ENCODE peak calls at places on chromosomes 5 and 9, in four cellular contexts. C is substantia nigra; M is CD8-positive, alpha-beta memory T cell; G is CD8-positive, alpha-beta T cell. D is an unnamed sample.
A peak's percentile ranks its signal among the peaks of the same experiment; 100 is the strongest.

GRCh38 chr9:121972501-121972981 is 120.6 kb downstream of the TTLL11 start:
- DNase-seq in C (no peak), M (no peak), G (no peak), D (no peak)

GRCh38 chr5:57316798-57317327 is 143.0 kb downstream of the GPBP1 start:
- DNase-seq in C (no peak), M (no peak), G (no peak), D (no peak)

GRCh38 chr9:99054581-99054980 is 50.3 kb upstream of the TGFBR1 start:
- DNase-seq in C (no peak), M (no peak), G (no peak), D (no peak)

GRCh38 chr5:116504593-116504992 is 70.0 kb downstream of the SEMA6A start:
- DNase-seq in C (no peak), M (no peak), G (no peak), D (no peak)

GRCh38 chr9:121073038-121073437 is 1.7 kb upstream of the CNTRL start:
- DNase-seq in C (no peak), M (no peak), G (no peak), D (no peak)

GRCh38 chr9:135387976-135388375 is 91.6 kb upstream of the PPP1R26 start:
- DNase-seq in C (no peak), M (no peak), G (no peak), D (no peak)

GRCh38 chr5:96961053-96961452 is 25.2 kb downstream of the LNPEP start:
- DNase-seq in C (no peak), M (peak; percentile 80), G (no peak), D (no peak)

GRCh38 chr5:30401479-30402058 is 791.9 kb upstream of the CDH6 start:
- DNase-seq in C (peak; percentile 5), M (no peak), G (no peak), D (no peak)

GRCh38 chr9:127004946-127005769 is 90.6 kb downstream of the RALGPS1 start:
- DNase-seq in C (no peak), M (peak; percentile 82), G (peak; percentile 52), D (no peak)

GRCh38 chr5:62132279-62132678 is 173.7 kb upstream of the KIF2A start:
- DNase-seq in C (no peak), M (no peak), G (no peak), D (no peak)

GRCh38 chr9:83012578-83013260 is 50.2 kb downstream of the RASEF start:
- DNase-seq in C (no peak), M (no peak), G (no peak), D (no peak)

GRCh38 chr5:32475338-32476097 is 31.0 kb upstream of the ZFR start:
- DNase-seq in C (no peak), M (no peak), G (no peak), D (no peak)

GRCh38 chr5:176491056-176491646 is 43.0 kb downstream of the FAF2 start:
- DNase-seq in C (no peak), M (no peak), G (no peak), D (no peak)

GRCh38 chr5:56516441-56516840 is 283.3 kb upstream of the ANKRD55 start:
- DNase-seq in C (no peak), M (no peak), G (no peak), D (no peak)

GRCh38 chr5:150313921-150314716 is 11.4 kb upstream of the ARSI start:
- DNase-seq in C (no peak), M (no peak), G (no peak), D (no peak)

GRCh38 chr9:106179181-106179580 is 484.8 kb downstream of the TMEM38B start:
- DNase-seq in C (no peak), M (no peak), G (no peak), D (no peak)

GRCh38 chr5:122775713-122776084 is 819 bp downstream of the SNX2 start:
- DNase-seq in C (no peak), M (no peak), G (no peak), D (no peak)

GRCh38 chr9:120383999-120384924 is 195.7 kb downstream of the CDK5RAP2 start:
- DNase-seq in C (peak; percentile 42), M (no peak), G (no peak), D (no peak)

GRCh38 chr5:108079754-108080153 is 302.1 kb downstream of the FBXL17 start:
- DNase-seq in C (no peak), M (no peak), G (no peak), D (no peak)

GRCh38 chr9:18075253-18075977 is 398.5 kb upstream of the ADAMTSL1 start:
- DNase-seq in C (no peak), M (no peak), G (no peak), D (no peak)

GRCh38 chr5:176596689-176597416 is 13.1 kb downstream of the GPRIN1 start:
- DNase-seq in C (no peak), M (peak; percentile 71), G (peak; percentile 49), D (no peak)

GRCh38 chr5:173581408-173582197 is 34.8 kb downstream of the BOD1 start:
- DNase-seq in C (no peak), M (no peak), G (peak; percentile 21), D (no peak)

GRCh38 chr9:129866373-129867137 is 31.3 kb downstream of the USP20 start:
- DNase-seq in C (no peak), M (peak; percentile 81), G (no peak), D (no peak)

GRCh38 chr5:17272111-17272510 is 54.7 kb downstream of the BASP1 start:
- DNase-seq in C (no peak), M (no peak), G (no peak), D (no peak)

GRCh38 chr9:115267788-115268187 is 149.8 kb upstream of the TNC start:
- DNase-seq in C (no peak), M (no peak), G (no peak), D (no peak)

GRCh38 chr9:77802512-77803293 is 154.6 kb upstream of the GNA14 start:
- DNase-seq in C (no peak), M (no peak), G (no peak), D (no peak)

GRCh38 chr5:57175586-57175985 is 1.7 kb downstream of the GPBP1 start:
- DNase-seq in C (no peak), M (peak; percentile 44), G (no peak), D (no peak)

DNA sequence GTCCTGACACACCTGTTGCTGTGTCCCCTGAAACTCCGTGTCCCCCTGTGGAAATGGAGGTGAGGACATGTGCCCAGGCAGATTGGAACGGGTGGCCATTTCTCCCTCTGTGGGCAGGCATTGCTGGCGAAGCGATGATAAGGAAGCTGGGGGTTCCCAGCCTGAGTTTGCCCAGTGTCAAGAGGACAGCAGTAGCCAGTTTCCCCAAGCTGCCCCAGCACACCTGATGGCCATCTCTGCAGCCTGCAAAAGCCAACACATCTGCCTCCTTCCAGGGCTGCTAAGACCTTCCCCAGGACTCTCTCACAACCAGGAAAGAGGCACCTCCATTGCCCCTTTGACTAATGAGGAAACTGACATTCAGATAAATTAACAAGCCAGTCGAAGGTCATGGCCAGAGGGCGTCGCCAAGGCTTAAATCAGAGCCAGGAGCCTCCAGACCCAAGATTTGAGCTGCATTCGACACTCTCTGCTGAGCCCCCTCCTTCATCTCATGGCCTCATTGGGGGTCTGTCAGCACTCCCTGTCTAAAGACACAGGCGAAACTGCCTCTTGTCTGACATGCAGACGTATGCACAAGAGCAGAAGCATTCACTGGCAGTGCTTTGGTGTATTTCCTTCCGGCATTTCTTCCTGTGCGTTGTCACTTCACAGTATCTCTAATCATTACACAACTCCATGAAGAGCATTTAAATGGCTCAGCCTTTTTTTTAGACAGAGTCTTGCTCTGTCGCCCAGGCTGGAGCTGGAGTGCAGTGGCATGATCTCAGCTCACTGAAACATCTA is 10.4 kb upstream of the WNK2 start:
- DNase-seq in C (no peak), M (no peak), G (no peak), D (no peak)
- H3K27ac ChIP-seq in C (no peak overlapping the region), M (no peak overlapping the region), G (no peak overlapping the region), D (no peak overlapping the region)

GRCh38 chr5:163433271-163433670 is 4.1 kb upstream of the CCNG1 start:
- DNase-seq in C (no peak), M (no peak), G (no peak), D (no peak)

GRCh38 chr5:163436515-163436914 is 880 bp upstream of the CCNG1 start:
- DNase-seq in C (no peak), M (no peak), G (no peak), D (no peak)

GRCh38 chr5:163434410-163434866 is 3.0 kb upstream of the CCNG1 start:
- DNase-seq in C (no peak), M (no peak), G (no peak), D (no peak)

GRCh38 chr5:163437309-163438182 is at the start of gene CCNG1:
- DNase-seq in C (peak; percentile 97), M (peak; percentile 87), G (peak; percentile 80), D (peak; percentile 93)

DNA sequence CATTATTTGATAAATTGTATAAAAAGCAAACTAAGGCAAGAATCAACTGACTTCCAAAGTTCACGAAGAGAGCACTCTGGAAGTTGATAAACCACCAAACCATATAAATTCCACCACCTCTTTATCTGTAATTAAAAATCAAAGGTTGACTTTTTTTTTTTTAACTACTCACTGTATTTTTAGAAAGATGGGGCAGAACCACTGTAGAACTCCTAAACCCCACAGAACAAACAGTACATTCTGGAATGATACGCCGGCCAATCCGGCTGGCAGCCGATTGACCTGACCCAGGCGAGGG is 435 bp upstream of the CCNG1 start:
- DNase-seq in C (no peak), M (no peak), G (no peak), D (no peak)
- H3K27ac ChIP-seq in C (peak overlapping the region; percentile 93), M (peak overlapping the region; percentile 88), G (peak overlapping the region; percentile 79), D (peak overlapping the region; percentile 9)

DNA sequence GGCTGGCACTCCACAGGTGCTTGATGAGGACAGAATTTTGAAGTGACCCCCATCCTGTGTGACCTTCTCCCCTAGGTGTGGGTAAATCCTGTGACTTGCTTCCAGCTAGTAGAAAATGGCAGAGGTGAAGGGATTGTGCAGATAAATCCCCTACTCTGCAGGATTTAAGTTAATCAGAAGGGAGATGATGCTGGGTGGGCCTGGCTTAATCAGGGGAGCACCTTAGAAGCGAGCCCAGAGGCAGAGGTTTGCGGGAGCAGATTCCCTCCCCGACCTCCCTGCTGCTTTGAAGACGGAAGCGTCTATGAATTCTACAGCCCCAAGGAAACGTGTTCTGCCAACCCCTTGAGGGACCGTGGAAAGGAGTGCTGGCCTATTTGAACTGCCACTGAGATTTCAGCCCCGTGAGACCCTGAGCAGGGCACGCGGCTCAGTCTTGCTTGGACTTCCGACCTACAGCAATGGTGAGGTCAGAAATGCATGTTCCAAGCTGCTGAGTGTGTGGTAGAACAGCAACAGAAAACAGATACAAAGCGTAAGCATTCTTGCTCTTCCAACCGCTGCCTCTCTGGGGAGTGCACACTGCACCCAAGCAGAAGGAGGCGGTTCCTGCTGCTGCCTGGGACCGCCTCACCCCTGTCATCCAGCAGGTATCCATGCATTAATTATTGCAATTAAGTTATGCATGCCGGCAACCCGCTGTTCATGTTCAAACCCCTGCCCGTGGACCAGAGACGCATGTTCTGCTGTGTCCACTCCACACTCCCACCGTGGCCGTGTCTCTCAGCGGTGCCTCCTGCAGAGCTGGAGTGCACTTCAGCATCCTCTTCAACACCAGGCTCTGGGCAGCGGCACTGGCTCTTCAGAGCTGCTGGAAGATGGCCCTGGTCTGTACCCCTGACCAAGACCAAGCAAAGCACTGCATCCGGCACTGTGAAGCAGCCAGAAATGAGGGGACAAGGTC is 54.6 kb upstream of the RXRA start:
- DNase-seq in C (no peak), M (no peak), G (no peak), D (no peak)
- H3K27ac ChIP-seq in C (no peak overlapping the region), M (no peak overlapping the region), G (no peak overlapping the region), D (no peak overlapping the region)

DNA sequence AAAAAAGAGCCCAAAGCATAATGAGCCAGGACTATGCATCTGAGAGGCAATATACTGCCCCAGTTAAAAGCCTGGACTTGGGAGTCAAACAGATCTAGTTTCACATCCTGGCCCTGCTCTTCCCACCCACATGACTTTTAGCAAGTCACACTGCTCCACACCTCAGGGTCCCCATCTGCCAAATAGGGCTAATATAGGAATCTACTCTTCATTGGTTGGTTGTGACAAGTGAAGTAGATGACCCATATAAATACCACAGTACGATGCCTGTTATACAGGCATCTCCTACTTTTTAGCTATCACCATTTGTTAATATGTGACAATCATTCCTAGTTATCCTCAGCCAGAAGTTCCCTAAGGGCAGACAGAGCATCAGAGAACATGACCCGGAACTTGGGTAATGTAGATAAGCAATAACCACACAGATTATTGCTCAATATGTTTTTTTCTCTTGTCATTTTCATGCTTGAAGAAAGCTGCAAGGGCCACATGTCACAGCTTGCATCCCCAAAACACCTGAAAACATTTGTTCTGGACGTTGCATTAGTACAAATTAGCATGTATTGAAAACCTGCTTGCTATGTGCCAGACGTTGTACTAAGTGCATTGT is 20.4 kb downstream of the ADAM19 start:
- DNase-seq in C (no peak), M (no peak), G (no peak), D (no peak)
- H3K27ac ChIP-seq in C (no peak overlapping the region), M (no peak overlapping the region), G (no peak overlapping the region), D (no peak overlapping the region)